ENCODE peak calls at places on chromosomes 5 and 9, in eight cellular contexts. F is K562, A is HepG2, W is esophagus muscularis mucosa, B is suprapubic skin, V is transverse colon, Y is stomach, S is SK-N-SH. M is an unnamed sample. For H3K4me1, the result is how much of the 10 kb centered on the place peaks cover.

GRCh38 chr9:108755979-108756378 is 99.8 kb downstream of the ACTL7B start:
- DNase-seq in F (no peak), A (no peak), W (no peak), B (no peak), V (no peak), Y (no peak), S (no peak), M (no peak)

GRCh38 chr5:151685749-151686672 is 704 bp downstream of the SPARC start:
- DNase-seq in F (no peak), A (no peak), W (no peak), B (no peak), V (no peak), Y (no peak), S (peak), M (no peak)

GRCh38 chr5:54638090-54638489 is 120.5 kb downstream of the SNX18 start:
- DNase-seq in F (no peak), A (no peak), W (no peak), B (no peak), V (no peak), Y (no peak), S (no peak), M (no peak)

GRCh38 chr9:124774131-124774978 is 2.6 kb upstream of the OLFML2A start:
- DNase-seq in F (peak), A (peak), W (peak), B (peak), V (peak), Y (peak), S (peak), M (peak)

GRCh38 chr5:169805527-169805934 is 168.5 kb downstream of the DOCK2 start:
- DNase-seq in F (peak), A (no peak), W (peak), B (no peak), V (no peak), Y (no peak), S (no peak), M (no peak)

GRCh38 chr5:147921134-147921533 is 14.8 kb upstream of the C5orf46 start:
- DNase-seq in F (no peak), A (no peak), W (no peak), B (no peak), V (no peak), Y (no peak), S (no peak), M (no peak)

GRCh38 chr9:14989811-14990210 is 79.6 kb upstream of the FREM1 start:
- DNase-seq in F (no peak), A (no peak), W (no peak), B (no peak), V (no peak), Y (no peak), S (no peak), M (no peak)

GRCh38 chr5:37769840-37770239 is 70.0 kb downstream of the GDNF start:
- DNase-seq in F (no peak), A (peak), W (no peak), B (no peak), V (no peak), Y (no peak), S (no peak), M (no peak)

GRCh38 chr5:132076983-132077382 is 3.4 kb downstream of the CSF2 start:
- DNase-seq in F (no peak), A (no peak), W (no peak), B (no peak), V (no peak), Y (no peak), S (no peak), M (no peak)

GRCh38 chr5:30856242-30856641 is 337.2 kb upstream of the CDH6 start:
- DNase-seq in F (no peak), A (no peak), W (no peak), B (no peak), V (no peak), Y (no peak), S (no peak), M (no peak)

GRCh38 chr5:33277061-33277460 is 163.7 kb upstream of the TARS1 start:
- DNase-seq in F (no peak), A (no peak), W (no peak), B (no peak), V (no peak), Y (no peak), S (no peak), M (no peak)

GRCh38 chr5:132557425-132557805 is 638 bp downstream of the RAD50 start:
- DNase-seq in F (peak), A (peak), W (no peak), B (no peak), V (peak), Y (peak), S (peak), M (peak)

GRCh38 chr5:116437922-116438578 is 136.6 kb downstream of the SEMA6A start:
- DNase-seq in F (no peak), A (no peak), W (no peak), B (no peak), V (no peak), Y (no peak), S (no peak), M (no peak)

GRCh38 chr9:109880276-109881169 is 100.5 kb downstream of the PALM2AKAP2 start:
- DNase-seq in F (peak), A (peak), W (no peak), B (no peak), V (no peak), Y (no peak), S (peak), M (no peak)

GRCh38 chr9:95024097-95024671 is 293.3 kb downstream of the FANCC start:
- DNase-seq in F (no peak), A (peak), W (no peak), B (no peak), V (no peak), Y (peak), S (no peak), M (no peak)

GRCh38 chr9:70802758-70803436 is 318.5 kb downstream of the TRPM3 start:
- DNase-seq in F (no peak), A (no peak), W (no peak), B (no peak), V (no peak), Y (no peak), S (no peak), M (no peak)

GRCh38 chr9:9774471-9774870 is 838.3 kb downstream of the PTPRD start:
- DNase-seq in F (no peak), A (no peak), W (no peak), B (no peak), V (no peak), Y (no peak), S (no peak), M (no peak)

GRCh38 chr5:124746916-124747769 is 704 bp upstream of the ZNF608 start:
- DNase-seq in F (no peak), A (peak), W (peak), B (peak), V (peak), Y (peak), S (peak), M (peak)

GRCh38 chr9:71965403-71965802 is 54.0 kb downstream of the C9orf85 start:
- DNase-seq in F (no peak), A (no peak), W (no peak), B (no peak), V (no peak), Y (no peak), S (no peak), M (no peak)

GRCh38 chr9:127053057-127053821 is 69.2 kb downstream of the ANGPTL2 start:
- DNase-seq in F (no peak), A (no peak), W (peak), B (peak), V (no peak), Y (no peak), S (no peak), M (no peak)

GRCh38 chr9:132670816-132671371 is 630 bp downstream of the GTF3C4 start:
- DNase-seq in F (peak), A (no peak), W (no peak), B (peak), V (peak), Y (no peak), S (peak), M (peak)

GRCh38 chr5:96714951-96715451 is 52.8 kb downstream of the CAST start:
- DNase-seq in F (peak), A (peak), W (no peak), B (no peak), V (peak), Y (peak), S (no peak), M (peak)

GRCh38 chr5:51983161-51983560 is 599.9 kb downstream of the ISL1 start:
- DNase-seq in F (no peak), A (no peak), W (no peak), B (no peak), V (no peak), Y (no peak), S (no peak), M (no peak)

GRCh38 chr5:171312129-171312819 is 3.2 kb downstream of the TLX3 start:
- DNase-seq in F (no peak), A (no peak), W (no peak), B (no peak), V (no peak), Y (no peak), S (no peak), M (no peak)

GRCh38 chr9:128940271-128940921 is 7.0 kb downstream of the DOLK start:
- DNase-seq in F (no peak), A (peak), W (no peak), B (peak), V (no peak), Y (no peak), S (peak), M (peak)

GRCh38 chr9:122200960-122201635 is 27.7 kb downstream of the LHX6 start:
- DNase-seq in F (no peak), A (no peak), W (no peak), B (no peak), V (no peak), Y (peak), S (no peak), M (no peak)

GRCh38 chr5:109656829-109657228 is 32.9 kb upstream of the MAN2A1 start:
- DNase-seq in F (peak), A (no peak), W (no peak), B (peak), V (peak), Y (no peak), S (no peak), M (peak)

DNA sequence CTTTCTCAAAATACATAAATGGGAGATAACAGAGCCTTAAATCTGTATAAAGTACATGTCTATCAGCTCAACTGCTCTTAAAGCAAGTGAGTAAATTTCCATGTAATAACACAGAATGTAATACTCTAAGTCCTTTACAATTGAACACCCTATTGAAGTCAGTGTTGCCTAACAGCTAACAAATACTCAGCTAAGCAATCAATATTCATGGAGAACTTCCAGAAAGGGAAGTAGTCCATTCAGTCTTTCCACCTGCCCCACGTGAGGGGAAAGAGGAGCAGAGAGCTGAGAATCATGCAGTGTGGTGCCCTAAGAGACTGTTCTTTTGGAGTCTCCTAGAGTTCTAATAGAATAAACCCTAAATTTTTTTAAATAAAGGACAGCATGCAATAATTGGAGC is 135.1 kb downstream of the EPB41L4A start:
- DNase-seq in F (no peak), A (no peak), W (no peak), B (no peak), V (no peak), Y (no peak), S (no peak), M (no peak)
- TF ChIP-seq EP300 in F (no peak), A (no peak), W (no peak), B (no peak), V (no peak), Y (no peak), S (no peak), M (no peak)

GRCh38 chr5:40797273-40798011 is 732 bp downstream of the PRKAA1 start:
- DNase-seq in F (peak), A (no peak), W (peak), B (peak), V (peak), Y (peak), S (peak), M (peak)
- TF ChIP-seq POLR2AphosphoS5 in F (peak), A (no peak), W (no peak), B (no peak), V (no peak), Y (peak), S (no peak), M (no peak)

GRCh38 chr5:126521130-126521529 is 73.9 kb downstream of the ALDH7A1 start:
- DNase-seq in F (no peak), A (no peak), W (peak), B (no peak), V (no peak), Y (no peak), S (no peak), M (no peak)
- H3K4me1 ChIP-seq in F (under half), A (under half), W (under half), B (half or more), V (under half), Y (under half), S (under half), M (under half)

DNA sequence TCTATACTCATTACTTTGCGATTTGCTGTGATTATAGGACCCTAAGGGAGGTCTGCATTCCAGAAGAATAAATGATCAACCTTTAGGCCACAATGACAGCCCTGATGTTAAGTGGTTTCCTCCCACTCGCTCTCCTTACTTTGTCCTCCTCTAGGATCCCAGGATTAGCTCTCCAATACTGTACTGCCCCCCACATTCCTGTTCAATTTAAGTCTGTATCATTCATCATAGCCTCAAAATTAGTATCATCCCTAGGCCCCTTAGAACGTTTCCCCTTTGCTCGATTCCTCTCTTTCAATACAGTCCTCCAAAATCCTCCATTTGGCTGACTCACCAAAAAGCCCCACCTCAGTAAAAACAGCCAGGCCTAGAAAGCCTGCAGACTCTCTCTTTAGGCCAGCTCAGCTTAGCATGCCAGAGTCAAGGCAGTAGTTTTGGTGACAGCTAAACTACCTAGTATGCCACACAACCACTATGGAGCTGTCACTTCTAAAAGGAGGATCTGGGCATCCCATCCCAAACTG is 24.4 kb downstream of the RNF145 start:
- DNase-seq in F (no peak), A (no peak), W (no peak), B (no peak), V (no peak), Y (no peak), S (no peak), M (no peak)
- TF ChIP-seq EP300 in F (no peak), A (no peak), W (no peak), B (no peak), V (no peak), Y (no peak), S (peak), M (no peak)

GRCh38 chr5:17928571-17928970 is 294.3 kb downstream of the TAF11L14 start:
- DNase-seq in F (no peak), A (no peak), W (no peak), B (no peak), V (no peak), Y (no peak), S (no peak), M (no peak)
- TF ChIP-seq POLR2AphosphoS5 in F (no peak), A (no peak), W (no peak), B (no peak), V (no peak), Y (no peak), S (no peak), M (no peak)

DNA sequence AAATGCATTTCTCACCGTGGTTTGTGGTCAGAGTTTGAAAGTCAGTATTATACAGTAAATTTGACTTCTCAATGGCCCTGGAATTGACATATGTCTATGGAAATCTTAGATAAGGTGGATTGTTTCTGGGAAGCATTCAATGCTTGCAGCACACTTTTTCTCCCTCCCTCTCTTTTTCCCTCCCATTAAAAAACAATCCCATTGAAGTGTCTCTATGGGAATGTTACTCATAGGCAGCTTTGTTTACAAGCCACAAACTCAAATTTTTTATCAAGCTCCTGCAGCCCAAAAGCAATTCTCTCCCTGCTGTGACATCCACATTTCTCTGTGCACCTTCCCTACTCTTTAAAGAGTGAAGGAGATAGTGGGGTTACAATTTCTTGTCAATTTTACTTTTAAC is 292.1 kb downstream of the ARRDC3 start:
- DNase-seq in F (no peak), A (no peak), W (no peak), B (no peak), V (no peak), Y (no peak), S (no peak), M (no peak)
- H3K4me1 ChIP-seq in F (under half), A (under half), W (under half), B (under half), V (under half), Y (under half), S (under half), M (under half)

M was measured in sigmoid colon.